ENCODE peak calls at places on chromosomes 6 and 20, in six cellular contexts. S is A549, F is MCF 10A, X is NCI-H1092 treated with DMSO at 0.1 percent for 48 hours, U is ascending aorta, Z is trophoblast cell. H is an unnamed sample.

GRCh38 chr20:35066194-35066593 is 26.4 kb downstream of the TRPC4AP start:
- DNase-seq in X (no peak), U (no peak), S (no peak), Z (peak), F (peak), H (no peak)

GRCh38 chr20:48194578-48194977 is 409.3 kb upstream of the SULF2 start:
- DNase-seq in S (no peak), Z (no peak), X (peak), F (no peak), U (no peak), H (peak)

GRCh38 chr6:47492355-47492754 is 14.8 kb downstream of the CD2AP start:
- DNase-seq in S (no peak), Z (no peak), F (no peak), X (no peak), U (no peak), H (no peak)

GRCh38 chr20:50838707-50839385 is 44.0 kb downstream of the BCAS4 start:
- DNase-seq in Z (peak), S (no peak), U (no peak), X (no peak), F (no peak), H (no peak)

GRCh38 chr6:157537518-157537917 is 156.5 kb downstream of the ZDHHC14 start:
- DNase-seq in U (no peak), Z (no peak), X (no peak), S (no peak), F (no peak), H (no peak)

GRCh38 chr20:61800359-61801064 is 265.2 kb downstream of the TAF4 start:
- DNase-seq in X (no peak), Z (no peak), F (no peak), U (no peak), S (no peak), H (no peak)

GRCh38 chr6:45502446-45502845 is 124.7 kb upstream of the SUPT3H start:
- DNase-seq in X (no peak), S (no peak), F (no peak), Z (peak), U (no peak), H (no peak)

GRCh38 chr20:3164043-3164762 is 4.5 kb upstream of the FASTKD5 start:
- DNase-seq in X (peak), F (no peak), U (no peak), Z (no peak), S (no peak), H (no peak)

GRCh38 chr20:2585811-2586210 is 49.4 kb downstream of the TMC2 start:
- DNase-seq in S (peak), Z (no peak), X (no peak), F (peak), U (no peak), H (no peak)

GRCh38 chr6:16766836-16767745 is 5.8 kb upstream of the ATXN1 start:
- DNase-seq in F (no peak), X (no peak), U (no peak), Z (no peak), S (no peak), H (no peak)

GRCh38 chr6:79775222-79775621 is 144.1 kb downstream of the SH3BGRL2 start:
- DNase-seq in U (no peak), Z (no peak), X (no peak), F (no peak), S (no peak), H (no peak)

GRCh38 chr6:106637051-106637717 is 7.8 kb downstream of the QRSL1 start:
- DNase-seq in F (no peak), S (no peak), Z (no peak), X (no peak), U (no peak), H (no peak)

GRCh38 chr6:3553254-3553653 is 96.4 kb upstream of the SLC22A23 start:
- DNase-seq in F (no peak), X (no peak), S (no peak), U (no peak), Z (no peak), H (no peak)

GRCh38 chr6:30890646-30891449 is 6.5 kb downstream of the DDR1 start:
- DNase-seq in F (no peak), X (no peak), S (no peak), Z (no peak), U (no peak), H (no peak)

GRCh38 chr6:72621243-72622093 is at the start of gene KCNQ5:
- DNase-seq in Z (no peak), F (peak), S (peak), X (no peak), U (no peak), H (no peak)

GRCh38 chr20:25046181-25046641 is 11.7 kb downstream of the ACSS1 start:
- DNase-seq in Z (no peak), F (no peak), U (no peak), X (no peak), S (no peak), H (no peak)

GRCh38 chr6:25280617-25280990 is 1.4 kb downstream of the CARMIL1 start:
- DNase-seq in F (peak), X (no peak), U (no peak), Z (no peak), S (peak), H (no peak)

GRCh38 chr20:37913563-37914366 is 10.8 kb downstream of the VSTM2L start:
- DNase-seq in Z (no peak), X (no peak), U (no peak), F (no peak), S (no peak), H (no peak)

GRCh38 chr20:20491784-20492145 is 123.9 kb downstream of the INSM1 start:
- DNase-seq in X (no peak), F (no peak), Z (no peak), S (no peak), U (no peak), H (no peak)

GRCh38 chr6:167047554-167047953 is 48.4 kb downstream of the CEP43 start:
- DNase-seq in X (no peak), U (no peak), Z (no peak), S (no peak), F (no peak), H (no peak)

GRCh38 chr6:79946242-79946641 is 1.1 kb downstream of the ELOVL4 start:
- DNase-seq in S (peak), X (peak), F (peak), U (no peak), Z (no peak), H (no peak)

GRCh38 chr20:61391812-61392520 is 139.9 kb downstream of the CDH4 start:
- DNase-seq in S (no peak), F (no peak), X (no peak), U (no peak), Z (no peak), H (no peak)